ENCODE peak calls at places on chromosome 2, in five cellular contexts. One of them, this sample, is unnamed.

GRCh38 chr2:45771251-45771650 is 119.8 kb downstream of the PRKCE start:
- DNase-seq in K562: no peak
- DNase-seq in SK-N-SH: peak
- DNase-seq in HepG2: no peak
- DNase-seq in H1: no peak
- DNase-seq in this sample: peak

GRCh38 chr2:85312404-85312803 is 15.4 kb downstream of the TGOLN2 start:
- DNase-seq in HepG2: no peak
- DNase-seq in SK-N-SH: no peak
- DNase-seq in H1: no peak
- DNase-seq in K562: no peak
- DNase-seq in this sample: no peak

GRCh38 chr2:121826036-121826435 is 70.6 kb downstream of the TSN start:
- DNase-seq in H1: no peak
- DNase-seq in SK-N-SH: no peak
- DNase-seq in K562: no peak
- DNase-seq in HepG2: no peak
- DNase-seq in this sample: no peak

GRCh38 chr2:157443795-157444642 is at the start of gene CYTIP:
- DNase-seq in K562: no peak
- DNase-seq in H1: no peak
- DNase-seq in HepG2: no peak
- DNase-seq in SK-N-SH: no peak
- DNase-seq in this sample: peak

GRCh38 chr2:72745679-72746368 is 80.0 kb downstream of the EXOC6B start:
- DNase-seq in SK-N-SH: peak
- DNase-seq in H1: no peak
- DNase-seq in HepG2: peak
- DNase-seq in K562: peak
- DNase-seq in this sample: no peak

GRCh38 chr2:141554810-141555209 is 576.0 kb downstream of the LRP1B start:
- DNase-seq in K562: no peak
- DNase-seq in SK-N-SH: peak
- DNase-seq in H1: no peak
- DNase-seq in HepG2: peak
- DNase-seq in this sample: no peak

GRCh38 chr2:98822301-98823164 is 91.6 kb upstream of the MGAT4A start:
- DNase-seq in SK-N-SH: peak
- DNase-seq in K562: no peak
- DNase-seq in HepG2: no peak
- DNase-seq in H1: no peak
- DNase-seq in this sample: no peak

GRCh38 chr2:128414946-128415767 is 96.5 kb upstream of the HS6ST1 start:
- DNase-seq in SK-N-SH: no peak
- DNase-seq in HepG2: no peak
- DNase-seq in H1: no peak
- DNase-seq in K562: no peak
- DNase-seq in this sample: no peak

GRCh38 chr2:11867926-11868325 is 121.5 kb downstream of the LPIN1 start:
- DNase-seq in SK-N-SH: no peak
- DNase-seq in HepG2: no peak
- DNase-seq in K562: peak
- DNase-seq in H1: no peak
- DNase-seq in this sample: no peak

GRCh38 chr2:67865871-67866386 is 196.9 kb downstream of the C1D start:
- DNase-seq in H1: no peak
- DNase-seq in K562: no peak
- DNase-seq in SK-N-SH: no peak
- DNase-seq in HepG2: no peak
- DNase-seq in this sample: no peak

GRCh38 chr2:113041871-113042270 is 10.8 kb downstream of the IL36B start:
- DNase-seq in K562: no peak
- DNase-seq in HepG2: no peak
- DNase-seq in H1: no peak
- DNase-seq in SK-N-SH: no peak
- DNase-seq in this sample: no peak

GRCh38 chr2:56040834-56041233 is 117.3 kb upstream of the EFEMP1 start:
- DNase-seq in H1: no peak
- DNase-seq in SK-N-SH: no peak
- DNase-seq in HepG2: no peak
- DNase-seq in K562: no peak
- DNase-seq in this sample: no peak

GRCh38 chr2:206936456-206937222 is 2.7 kb upstream of the CPO start:
- DNase-seq in SK-N-SH: peak
- DNase-seq in K562: no peak
- DNase-seq in HepG2: no peak
- DNase-seq in H1: no peak
- DNase-seq in this sample: no peak

GRCh38 chr2:179612108-179612507 is 249.3 kb downstream of the ZNF385B start:
- DNase-seq in H1: no peak
- DNase-seq in K562: no peak
- DNase-seq in HepG2: no peak
- DNase-seq in SK-N-SH: no peak
- DNase-seq in this sample: no peak

GRCh38 chr2:225041871-225042799 is at the start of gene DOCK10:
- DNase-seq in HepG2: no peak
- DNase-seq in SK-N-SH: peak
- DNase-seq in H1: no peak
- DNase-seq in K562: no peak
- DNase-seq in this sample: peak

GRCh38 chr2:234712421-234712935 is 215.6 kb upstream of the ARL4C start:
- DNase-seq in SK-N-SH: no peak
- DNase-seq in HepG2: no peak
- DNase-seq in K562: no peak
- DNase-seq in H1: no peak
- DNase-seq in this sample: no peak

GRCh38 chr2:163822033-163822432 is 86.2 kb upstream of the FIGN start:
- DNase-seq in SK-N-SH: no peak
- DNase-seq in HepG2: no peak
- DNase-seq in H1: no peak
- DNase-seq in K562: no peak
- DNase-seq in this sample: no peak

GRCh38 chr2:16570516-16570915 is 95.1 kb downstream of the CYRIA start:
- DNase-seq in HepG2: no peak
- DNase-seq in H1: no peak
- DNase-seq in K562: no peak
- DNase-seq in SK-N-SH: no peak
- DNase-seq in this sample: no peak

GRCh38 chr2:45123521-45124191 is 114.4 kb upstream of the SIX2 start:
- DNase-seq in K562: no peak
- DNase-seq in SK-N-SH: no peak
- DNase-seq in HepG2: no peak
- DNase-seq in H1: no peak
- DNase-seq in this sample: no peak

GRCh38 chr2:57696016-57696415 is 350.6 kb upstream of the VRK2 start:
- DNase-seq in SK-N-SH: peak
- DNase-seq in H1: no peak
- DNase-seq in HepG2: no peak
- DNase-seq in K562: no peak
- DNase-seq in this sample: no peak

GRCh38 chr2:98455494-98455976 is 10.9 kb downstream of the INPP4A start:
- DNase-seq in H1: no peak
- DNase-seq in K562: no peak
- DNase-seq in SK-N-SH: no peak
- DNase-seq in HepG2: no peak
- DNase-seq in this sample: no peak

GRCh38 chr2:223613017-223613950 is 11.1 kb upstream of the SCG2 start:
- DNase-seq in HepG2: peak
- DNase-seq in K562: peak
- DNase-seq in SK-N-SH: peak
- DNase-seq in H1: peak
- DNase-seq in this sample: peak

GRCh38 chr2:241812730-241813079 is 3.7 kb downstream of the NEU4 start:
- DNase-seq in SK-N-SH: peak
- DNase-seq in HepG2: no peak
- DNase-seq in K562: no peak
- DNase-seq in H1: no peak
- DNase-seq in this sample: no peak

GRCh38 chr2:182867411-182868048 is 1.1 kb upstream of the FRZB start:
- DNase-seq in HepG2: no peak
- DNase-seq in K562: no peak
- DNase-seq in SK-N-SH: peak
- DNase-seq in H1: no peak
- DNase-seq in this sample: no peak

GRCh38 chr2:218343591-218343990 is 13.1 kb upstream of the CATIP start:
- DNase-seq in H1: no peak
- DNase-seq in SK-N-SH: no peak
- DNase-seq in HepG2: no peak
- DNase-seq in K562: no peak
- DNase-seq in this sample: no peak

GRCh38 chr2:177998006-177998405 is 74.6 kb downstream of the PDE11A start:
- DNase-seq in H1: no peak
- DNase-seq in K562: no peak
- DNase-seq in SK-N-SH: no peak
- DNase-seq in HepG2: no peak
- DNase-seq in this sample: no peak

GRCh38 chr2:220075835-220076234 is 448.4 kb downstream of the SLC4A3 start:
- DNase-seq in K562: no peak
- DNase-seq in H1: no peak
- DNase-seq in HepG2: no peak
- DNase-seq in SK-N-SH: no peak
- DNase-seq in this sample: no peak

GRCh38 chr2:154375625-154376020 is 322.9 kb upstream of the KCNJ3 start:
- DNase-seq in SK-N-SH: peak
- DNase-seq in H1: no peak
- DNase-seq in HepG2: peak
- DNase-seq in K562: no peak
- DNase-seq in this sample: no peak

GRCh38 chr2:241136191-241136590 is 13.1 kb downstream of the PASK start:
- DNase-seq in HepG2: no peak
- DNase-seq in K562: no peak
- DNase-seq in SK-N-SH: no peak
- DNase-seq in H1: no peak
- DNase-seq in this sample: no peak

GRCh38 chr2:176088937-176089842 is 3.3 kb upstream of the HOXD13 start:
- DNase-seq in H1: no peak
- DNase-seq in SK-N-SH: no peak
- DNase-seq in HepG2: no peak
- DNase-seq in K562: no peak
- DNase-seq in this sample: no peak
- TF ChIP-seq GABPA in H1: no peak
- TF ChIP-seq GABPA in SK-N-SH: no peak
- TF ChIP-seq GABPA in HepG2: no peak
- TF ChIP-seq GABPA in K562: no peak
- TF ChIP-seq GABPA in this sample: no peak

DNA sequence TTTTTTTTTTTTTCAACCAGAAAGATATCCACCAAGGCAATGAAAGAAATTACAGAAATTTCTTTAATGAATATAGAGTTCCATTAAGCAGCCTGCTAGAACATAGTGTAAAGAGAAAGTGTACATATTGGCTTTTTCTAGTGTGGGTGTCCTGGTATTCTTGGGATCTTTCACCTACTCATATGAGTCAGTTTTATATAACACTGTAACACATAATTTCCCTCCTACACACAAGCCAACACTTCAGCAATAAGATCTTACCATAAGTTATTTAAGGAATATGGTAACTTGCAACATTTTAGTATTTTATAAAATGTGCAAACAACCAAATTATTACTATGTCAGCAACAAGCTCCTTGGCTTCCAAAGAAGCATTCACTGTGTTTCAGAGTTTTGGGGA is 59.9 kb downstream of the ZRANB3 start:
- DNase-seq in SK-N-SH: no peak
- DNase-seq in H1: no peak
- DNase-seq in K562: no peak
- DNase-seq in HepG2: no peak
- DNase-seq in this sample: no peak
- TF ChIP-seq GABPA in SK-N-SH: no peak
- TF ChIP-seq GABPA in H1: no peak
- TF ChIP-seq GABPA in K562: no peak
- TF ChIP-seq GABPA in HepG2: no peak
- TF ChIP-seq GABPA in this sample: no peak

DNA sequence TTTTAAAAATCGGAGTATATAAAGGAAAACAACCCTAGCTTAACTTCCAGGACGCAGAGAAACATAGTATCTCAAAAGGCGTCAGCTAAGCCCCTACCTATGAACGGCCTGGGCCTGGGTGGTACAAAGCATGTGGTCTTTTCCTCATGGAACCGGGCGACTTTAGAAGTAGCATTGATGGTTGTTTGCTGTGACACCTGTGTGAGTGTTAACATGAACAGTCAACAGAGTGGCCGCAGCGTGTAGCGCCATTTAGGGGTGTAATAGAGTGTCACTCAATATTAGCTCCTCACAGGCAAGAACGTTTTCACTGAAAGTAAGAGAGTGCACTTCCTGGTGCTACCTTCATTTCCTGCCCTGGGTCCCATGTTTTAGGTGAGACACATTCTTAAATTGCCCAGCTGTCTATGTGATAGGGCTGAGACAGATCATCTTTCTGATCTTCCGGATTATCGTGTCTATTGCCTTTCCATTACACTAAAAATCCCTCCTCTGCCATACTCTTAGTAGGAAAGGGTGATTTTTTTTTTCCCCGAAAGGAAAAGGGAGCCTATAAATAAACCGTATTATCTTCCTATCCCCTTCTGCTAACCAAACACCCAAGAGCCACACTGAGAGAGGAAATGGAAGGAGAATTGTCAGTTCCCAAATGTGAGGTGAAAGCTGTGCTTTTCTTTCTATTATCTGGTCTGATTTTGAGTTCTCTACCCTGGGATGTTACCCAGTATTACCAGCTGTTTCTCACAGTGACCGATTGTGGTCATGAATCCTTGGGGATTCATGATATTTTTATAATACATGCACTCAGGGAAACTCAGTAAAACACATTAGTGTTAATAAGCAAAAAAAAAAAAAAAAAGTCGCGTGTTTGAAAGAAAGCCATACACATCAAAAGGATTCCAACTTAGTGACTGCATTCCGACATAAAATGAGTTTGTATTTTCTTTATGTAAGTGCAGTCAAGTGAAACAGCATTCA is 1.4 kb downstream of the GORASP2 start:
- DNase-seq in SK-N-SH: peak
- DNase-seq in K562: peak
- DNase-seq in H1: no peak
- DNase-seq in HepG2: peak
- DNase-seq in this sample: peak
- TF ChIP-seq GABPA in SK-N-SH: peak
- TF ChIP-seq GABPA in K562: peak
- TF ChIP-seq GABPA in H1: peak
- TF ChIP-seq GABPA in HepG2: peak
- TF ChIP-seq GABPA in this sample: peak

GRCh38 chr2:215156453-215156852 is 18.0 kb upstream of the ABCA12 start:
- DNase-seq in SK-N-SH: no peak
- DNase-seq in H1: no peak
- DNase-seq in HepG2: no peak
- DNase-seq in K562: no peak
- DNase-seq in this sample: no peak

DNA sequence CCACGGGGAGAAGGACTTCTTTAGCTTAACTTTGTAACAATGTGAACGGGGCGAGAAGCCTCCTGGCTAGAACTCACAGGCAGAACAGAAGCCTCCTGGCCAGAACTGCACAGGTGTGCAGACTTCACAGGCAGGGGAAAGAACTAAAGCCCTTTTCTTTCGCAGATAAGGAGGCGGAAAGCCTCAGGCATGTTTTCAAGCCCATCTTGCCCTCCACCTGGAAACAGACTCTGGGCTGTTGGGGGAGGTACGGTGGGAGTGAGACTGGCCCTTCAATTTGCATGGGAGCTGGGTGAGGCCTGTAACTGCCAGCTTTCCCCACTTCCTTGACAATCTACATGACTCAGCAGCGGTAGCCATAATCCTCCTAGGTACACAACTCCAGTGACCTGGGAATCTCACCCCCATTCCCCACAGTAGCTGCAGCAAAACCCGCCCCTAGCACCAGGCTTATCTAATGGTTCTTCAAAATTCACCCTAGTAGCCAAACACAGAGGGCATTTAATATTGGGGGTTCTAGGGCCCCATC is 22.9 kb upstream of the ABCA12 start:
- DNase-seq in K562: no peak
- DNase-seq in SK-N-SH: no peak
- DNase-seq in H1: no peak
- DNase-seq in HepG2: no peak
- DNase-seq in this sample: no peak
- TF ChIP-seq GABPA in K562: no peak
- TF ChIP-seq GABPA in SK-N-SH: no peak
- TF ChIP-seq GABPA in H1: no peak
- TF ChIP-seq GABPA in HepG2: no peak
- TF ChIP-seq GABPA in this sample: no peak